ENCODE peak calls at places on chromosomes 5 and 9, in five cellular contexts. H, E, V, S and K are unnamed samples.

GRCh38 chr5:173880306-173880985 is 7.7 kb upstream of the CPEB4 start:
- DNase-seq in V (peak; percentile 67), S (no peak), E (no peak), H (no peak), K (no peak)

GRCh38 chr9:132162764-132163456 is 1.1 kb downstream of the NTNG2 start:
- DNase-seq in H (no peak), S (no peak), V (no peak), E (no peak), K (no peak)

GRCh38 chr5:68325065-68325580 is 109.6 kb downstream of the PIK3R1 start:
- DNase-seq in E (no peak), V (no peak), H (no peak), S (no peak), K (no peak)

GRCh38 chr5:97986069-97986468 is 787.4 kb upstream of the RGMB start:
- DNase-seq in V (peak; percentile 26), S (peak; percentile 1), H (no peak), E (no peak), K (no peak)

GRCh38 chr9:69376651-69377050 is 51.6 kb downstream of the ENTREP1 start:
- DNase-seq in H (no peak), S (peak; percentile 65), E (no peak), V (peak; percentile 81), K (no peak)

GRCh38 chr5:177500685-177501522 is 3.5 kb upstream of the PDLIM7 start:
- DNase-seq in E (peak; percentile 36), V (peak; percentile 87), H (peak; percentile 47), S (peak; percentile 67), K (peak; percentile 54)

GRCh38 chr5:335740-336038 is 14.2 kb downstream of the AHRR start:
- DNase-seq in H (no peak), V (no peak), S (no peak), E (no peak), K (no peak)

GRCh38 chr9:89312154-89312616 is 1.2 kb downstream of the CKS2 start:
- DNase-seq in V (no peak), S (no peak), H (no peak), E (no peak), K (no peak)

GRCh38 chr5:9622891-9623547 is 7.1 kb downstream of the TAS2R1 start:
- DNase-seq in H (no peak), S (peak; percentile 82), V (peak; percentile 88), E (no peak), K (no peak)

GRCh38 chr5:60700347-60700815 is 415 bp upstream of the DEPDC1B start:
- DNase-seq in E (no peak), H (no peak), V (no peak), S (no peak), K (no peak)

GRCh38 chr9:10678790-10679189 is 66.0 kb upstream of the PTPRD start:
- DNase-seq in V (peak; percentile 0), S (no peak), E (no peak), H (no peak), K (no peak)

GRCh38 chr9:650362-650761 is 191.1 kb upstream of the DMRT1 start:
- DNase-seq in V (no peak), S (no peak), E (no peak), H (no peak), K (no peak)

GRCh38 chr5:72154076-72154756 is 46.9 kb downstream of the MAP1B start:
- DNase-seq in V (no peak), S (no peak), H (no peak), E (peak; percentile 29), K (no peak)

GRCh38 chr5:34914671-34915138 is 599 bp downstream of the RAD1 start:
- DNase-seq in S (no peak), V (peak; percentile 64), H (no peak), E (no peak), K (no peak)

GRCh38 chr9:7226007-7226670 is 468.4 kb downstream of the KDM4C start:
- DNase-seq in H (no peak), E (no peak), V (no peak), S (no peak), K (no peak)